ENCODE peak calls at places on chromosome 9, in six cellular contexts. I, Y, J, G, R and T are unnamed samples.

GRCh38 chr9:89534888-89535287 is 37.0 kb upstream of the SEMA4D start:
- DNase-seq in R (no peak), G (no peak), Y (no peak), I (no peak), J (no peak), T (no peak)

GRCh38 chr9:72564517-72565281 is 43.3 kb downstream of the TMC1 start:
- DNase-seq in Y (no peak), J (no peak), R (no peak), I (no peak), G (no peak), T (no peak)

GRCh38 chr9:69351227-69351626 is 26.2 kb downstream of the ENTREP1 start:
- DNase-seq in Y (no peak), G (no peak), J (no peak), R (no peak), I (no peak), T (no peak)

GRCh38 chr9:94720846-94721549 is 5.5 kb upstream of the AOPEP start:
- DNase-seq in Y (no peak), I (no peak), J (no peak), R (no peak), G (no peak), T (no peak)

GRCh38 chr9:110744753-110745522 is 76.3 kb downstream of the MUSK start:
- DNase-seq in I (peak), Y (peak), G (peak), J (peak), R (peak), T (peak)

GRCh38 chr9:69044226-69045219 is 9.0 kb downstream of the FXN start:
- DNase-seq in Y (no peak), I (no peak), G (peak), R (no peak), J (no peak), T (peak)

GRCh38 chr9:69857131-69857530 is 36.5 kb downstream of the CFAP95 start:
- DNase-seq in G (peak), J (no peak), R (no peak), I (no peak), Y (no peak), T (peak)

GRCh38 chr9:72646061-72646460 is 124.7 kb downstream of the TMC1 start:
- DNase-seq in J (no peak), Y (no peak), I (no peak), G (no peak), R (no peak), T (no peak)

GRCh38 chr9:109817146-109817845 is 37.3 kb downstream of the PALM2AKAP2 start:
- DNase-seq in G (peak), R (no peak), Y (no peak), J (no peak), I (no peak), T (peak)

GRCh38 chr9:112555844-112556482 is 69.3 kb downstream of the KIAA1958 start:
- DNase-seq in R (no peak), Y (no peak), I (no peak), G (no peak), J (no peak), T (no peak)

GRCh38 chr9:98806394-98807069 is 938 bp upstream of the GALNT12 start:
- DNase-seq in R (no peak), J (no peak), G (no peak), I (no peak), Y (no peak), T (peak)

GRCh38 chr9:79007701-79008483 is 563.9 kb upstream of the TLE4 start:
- DNase-seq in G (no peak), J (no peak), I (no peak), Y (no peak), R (no peak), T (no peak)

GRCh38 chr9:21029661-21030060 is 1.8 kb downstream of the HACD4 start:
- DNase-seq in Y (no peak), I (no peak), R (no peak), J (no peak), G (no peak), T (no peak)

GRCh38 chr9:12956261-12956660 is 181.4 kb downstream of the LURAP1L start:
- DNase-seq in Y (no peak), J (no peak), G (no peak), R (no peak), I (no peak), T (no peak)

GRCh38 chr9:14532716-14533115 is 160.5 kb downstream of the ZDHHC21 start:
- DNase-seq in G (no peak), Y (no peak), R (no peak), J (no peak), I (no peak), T (peak)

GRCh38 chr9:87011551-87011950 is 64.2 kb upstream of the GAS1 start:
- DNase-seq in R (no peak), J (no peak), G (no peak), Y (no peak), I (no peak), T (no peak)

GRCh38 chr9:137017071-137017470 is 11.0 kb downstream of the ABCA2 start:
- DNase-seq in I (no peak), R (no peak), G (no peak), J (no peak), Y (no peak), T (no peak)

GRCh38 chr9:2872307-2872940 is 28.5 kb upstream of the PUM3 start:
- DNase-seq in I (no peak), R (no peak), Y (no peak), J (no peak), G (peak), T (peak)

GRCh38 chr9:87587356-87587745 is 89.7 kb downstream of the DAPK1 start:
- DNase-seq in I (no peak), G (no peak), R (no peak), Y (no peak), J (no peak), T (no peak)

GRCh38 chr9:136058801-136059302 is 36.2 kb downstream of the NACC2 start:
- DNase-seq in J (no peak), R (no peak), I (no peak), Y (no peak), G (no peak), T (no peak)

GRCh38 chr9:106797299-106797698 is 65.7 kb upstream of the ZNF462 start:
- DNase-seq in R (no peak), Y (no peak), G (peak), I (no peak), J (no peak), T (peak)

GRCh38 chr9:91500509-91501011 is 76.9 kb upstream of the NFIL3 start:
- DNase-seq in J (no peak), Y (no peak), G (peak), R (no peak), I (no peak), T (peak)

GRCh38 chr9:3043369-3043768 is 199.5 kb upstream of the PUM3 start:
- DNase-seq in J (no peak), G (peak), I (no peak), Y (no peak), R (no peak), T (peak)

GRCh38 chr9:134475051-134475790 is 149.0 kb downstream of the RXRA start:
- DNase-seq in Y (peak), G (peak), J (peak), I (peak), R (peak), T (peak)

GRCh38 chr9:91729558-91729842 is 220.5 kb downstream of the ROR2 start:
- DNase-seq in J (no peak), Y (no peak), I (no peak), R (no peak), G (no peak), T (no peak)

GRCh38 chr9:120323125-120323524 is 256.8 kb downstream of the CDK5RAP2 start:
- DNase-seq in G (no peak), J (no peak), I (no peak), R (no peak), Y (no peak), T (no peak)

GRCh38 chr9:136679431-136679941 is 7.8 kb downstream of the AGPAT2 start:
- DNase-seq in R (peak), Y (peak), G (no peak), J (peak), I (no peak), T (peak)

GRCh38 chr9:91790912-91791311 is 159.1 kb downstream of the ROR2 start:
- DNase-seq in Y (no peak), R (no peak), I (no peak), G (no peak), J (no peak), T (peak)

GRCh38 chr9:77879344-77880089 is 152.1 kb downstream of the GNAQ start:
- DNase-seq in R (no peak), G (peak), Y (peak), J (no peak), I (no peak), T (no peak)

GRCh38 chr9:3235497-3235896 is 290.3 kb downstream of the RFX3 start:
- DNase-seq in Y (no peak), R (no peak), I (no peak), J (no peak), G (no peak), T (no peak)

DNA sequence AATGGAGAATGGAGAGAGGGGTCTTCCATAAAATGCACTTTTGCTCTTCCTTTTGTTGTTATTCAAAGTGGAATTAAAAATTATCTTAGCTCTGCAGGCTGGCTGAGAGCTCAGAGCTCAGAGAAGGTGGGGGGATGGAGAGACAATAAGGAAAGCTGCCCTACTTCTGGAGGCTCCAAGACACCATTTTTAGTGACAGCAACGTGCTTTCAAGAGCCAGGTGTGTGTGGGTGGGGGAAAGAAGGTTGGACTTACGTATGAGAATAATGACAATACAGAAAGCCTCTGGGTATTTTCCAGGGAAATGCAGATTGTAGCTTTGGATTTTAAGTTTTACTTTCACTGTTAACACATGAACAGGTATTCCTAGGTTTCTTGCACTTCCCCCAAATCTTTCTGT is 173.9 kb downstream of the TRPM3 start:
- DNase-seq in J (no peak), G (no peak), R (no peak), Y (no peak), I (no peak), T (no peak)
- TF ChIP-seq CTCF in J (no peak), G (no peak), R (no peak), Y (no peak), I (no peak), T (no peak)

DNA sequence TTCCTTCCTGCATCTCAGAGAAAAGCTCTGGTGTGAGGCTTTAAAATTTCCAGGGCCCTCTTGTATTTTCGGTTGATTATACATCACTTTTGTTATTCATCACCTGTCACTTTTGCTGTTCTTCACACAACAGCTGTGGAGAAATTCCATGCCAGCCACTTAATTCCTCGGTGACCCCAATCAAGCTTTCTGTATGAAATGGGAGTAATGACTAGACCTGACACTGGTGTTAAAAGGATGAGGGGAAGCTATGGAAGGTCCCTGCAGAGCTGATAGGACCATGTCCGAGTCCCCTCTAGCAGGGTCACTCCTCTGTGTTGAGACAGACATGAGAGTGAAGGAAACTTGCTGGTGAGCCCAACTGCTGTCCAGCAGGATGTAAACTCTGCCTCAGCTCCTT is 59.7 kb downstream of the GPR21 start:
- DNase-seq in G (no peak), Y (no peak), R (no peak), J (no peak), I (no peak), T (no peak)
- H3K4me3 ChIP-seq in G (no peak), Y (no peak), R (no peak), J (no peak), I (no peak), T (no peak)

GRCh38 chr9:129435996-129436676 is 184.8 kb downstream of the C9orf50 start:
- DNase-seq in G (no peak), I (no peak), J (no peak), R (no peak), Y (no peak), T (no peak)

GRCh38 chr9:129436751-129437625 is 183.9 kb downstream of the C9orf50 start:
- DNase-seq in G (peak), I (peak), J (no peak), Y (peak), R (peak), T (peak)

GRCh38 chr9:129439242-129439641 is 181.7 kb downstream of the C9orf50 start:
- DNase-seq in G (no peak), I (no peak), Y (no peak), R (no peak), J (no peak), T (no peak)

GRCh38 chr9:129435272-129435671 is 185.6 kb downstream of the C9orf50 start:
- DNase-seq in J (no peak), G (no peak), R (no peak), Y (no peak), I (no peak), T (no peak)

GRCh38 chr9:129437626-129438323 is 183.1 kb downstream of the C9orf50 start:
- DNase-seq in J (no peak), I (peak), R (no peak), G (no peak), Y (no peak), T (no peak)
- TF ChIP-seq CTCF in J (no peak), I (no peak), R (no peak), G (no peak), Y (no peak), T (no peak)

DNA sequence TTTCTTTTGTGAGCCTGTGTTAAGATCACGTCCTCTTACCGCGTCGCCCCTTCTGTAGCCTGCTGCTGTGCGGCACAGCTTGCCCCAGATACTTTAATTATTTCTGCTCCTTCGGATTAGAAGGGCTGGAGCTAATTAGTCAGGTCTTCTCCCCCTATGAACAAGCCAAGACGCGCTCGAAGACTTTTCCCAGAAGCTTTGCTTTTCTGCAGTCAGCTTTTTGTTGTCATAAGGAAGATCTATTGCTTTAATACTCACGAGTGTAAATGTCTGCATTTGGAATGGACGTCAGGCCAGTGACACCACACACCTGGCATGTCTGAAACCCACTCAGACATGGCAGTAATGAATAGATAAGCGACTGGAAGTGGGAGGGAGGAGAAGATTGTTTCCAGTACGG is 37.0 kb downstream of the PRUNE2 start:
- DNase-seq in J (no peak), R (no peak), I (no peak), Y (no peak), G (peak), T (no peak)
- H3K4me3 ChIP-seq in J (no peak), R (no peak), I (no peak), Y (no peak), G (no peak), T (no peak)

GRCh38 chr9:125513634-125514413 is 193.2 kb downstream of the MAPKAP1 start:
- DNase-seq in R (no peak), Y (no peak), I (peak), G (peak), J (no peak), T (peak)
- TF ChIP-seq CTCF in R (no peak), Y (no peak), I (no peak), G (no peak), J (no peak), T (no peak)

GRCh38 chr9:131330814-131331600 is 41.5 kb downstream of the PLPP7 start:
- DNase-seq in G (no peak), Y (no peak), I (peak), R (no peak), J (no peak), T (no peak)
- H3K4me3 ChIP-seq in G (no peak), Y (no peak), I (no peak), R (no peak), J (no peak), T (no peak)

DNA sequence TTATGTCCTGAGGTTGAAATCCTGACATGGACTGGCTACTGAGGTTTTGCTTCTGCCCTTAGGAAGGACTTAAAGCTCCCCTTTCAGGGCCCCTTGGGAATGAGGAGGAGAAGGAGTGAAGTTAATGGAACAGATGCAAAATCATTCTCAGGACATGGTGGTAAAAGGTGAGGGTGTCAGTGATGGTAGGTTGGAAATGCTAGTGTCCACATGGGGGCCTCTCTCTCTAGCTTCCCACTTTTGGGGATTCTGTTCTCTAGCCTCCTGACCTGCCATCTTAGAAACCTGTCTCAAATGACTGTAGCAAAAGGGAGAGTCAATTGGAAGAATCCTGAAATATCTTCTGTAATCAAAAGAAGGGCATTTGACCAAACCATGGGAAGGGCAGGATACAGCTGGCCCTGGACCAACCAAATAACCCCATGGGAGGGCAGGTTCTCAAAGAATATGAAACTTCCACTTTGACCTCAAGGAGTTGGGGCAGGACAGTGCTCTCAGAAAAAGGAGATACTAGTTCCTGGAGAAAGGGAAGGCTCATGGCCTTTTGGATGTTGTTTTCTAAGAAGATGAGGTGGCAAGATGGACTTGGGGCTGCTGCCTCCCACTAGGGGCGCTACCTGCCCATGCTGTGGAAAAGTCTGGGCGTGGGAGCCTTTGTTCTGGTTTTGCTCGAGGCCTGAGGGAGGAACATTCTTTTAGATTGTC is 21.2 kb upstream of the MLANA start:
- DNase-seq in I (no peak), Y (no peak), J (no peak), G (no peak), R (no peak), T (no peak)
- TF ChIP-seq CTCF in I (no peak), Y (no peak), J (no peak), G (no peak), R (no peak), T (no peak)

GRCh38 chr9:117720066-117720465 is 15.9 kb downstream of the TLR4 start:
- DNase-seq in I (no peak), R (no peak), Y (no peak), J (no peak), G (no peak), T (no peak)

GRCh38 chr9:117720987-117721386 is 16.8 kb downstream of the TLR4 start:
- DNase-seq in R (no peak), I (no peak), J (no peak), G (no peak), Y (no peak), T (no peak)

GRCh38 chr9:117719161-117719560 is 15.0 kb downstream of the TLR4 start:
- DNase-seq in I (no peak), J (no peak), G (no peak), Y (no peak), R (no peak), T (no peak)

GRCh38 chr9:117722108-117722761 is 18.0 kb downstream of the TLR4 start:
- DNase-seq in R (no peak), I (peak), G (no peak), Y (no peak), J (no peak), T (no peak)

GRCh38 chr9:117720555-117720954 is 16.4 kb downstream of the TLR4 start:
- DNase-seq in R (peak), Y (peak), G (no peak), I (peak), J (peak), T (no peak)
- H3K4me3 ChIP-seq in R (no peak), Y (no peak), G (no peak), I (no peak), J (no peak), T (no peak)

DNA sequence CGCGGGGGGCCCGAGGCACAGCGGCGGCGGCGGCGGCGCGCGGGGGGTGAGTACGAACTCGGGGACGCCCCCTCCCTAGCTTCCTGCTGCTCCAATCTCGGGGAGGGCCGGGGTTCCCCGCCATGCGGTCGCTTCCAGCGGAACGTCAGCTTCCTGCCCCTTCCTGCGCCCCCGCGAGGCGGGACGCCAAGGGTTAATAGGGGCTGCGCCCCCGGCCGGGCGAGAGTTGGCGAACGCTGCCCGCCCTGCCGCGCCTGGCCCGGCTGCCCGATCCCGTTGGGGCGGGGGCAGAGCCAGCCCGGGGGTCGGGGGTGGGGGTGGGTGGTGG is 594 bp downstream of the COL27A1 start:
- DNase-seq in I (no peak), J (no peak), R (no peak), Y (no peak), G (no peak), T (no peak)
- TF ChIP-seq CTCF in I (no peak), J (no peak), R (no peak), Y (no peak), G (no peak), T (no peak)

GRCh38 chr9:124174385-124174784 is 83.4 kb upstream of the NEK6 start:
- DNase-seq in G (no peak), I (no peak), Y (no peak), J (no peak), R (no peak), T (no peak)
- H3K4me3 ChIP-seq in G (no peak), I (no peak), Y (no peak), J (no peak), R (no peak), T (no peak)